ENCODE peak calls at places on chromosome 7, in six cellular contexts. P, E, G, U, R and W are unnamed samples.

GRCh38 chr7:105429746-105430612 is 41.3 kb upstream of the SRPK2 start:
- DNase-seq in G (peak; percentile 72), U (no peak), P (peak; percentile 24), E (peak; percentile 68), R (no peak), W (peak; percentile 40)

GRCh38 chr7:48528689-48529088 is 357.4 kb downstream of the ABCA13 start:
- DNase-seq in G (no peak), E (no peak), P (no peak), R (no peak), U (no peak), W (no peak)

GRCh38 chr7:87452279-87452678 is 23.2 kb downstream of the ABCB4 start:
- DNase-seq in P (no peak), U (no peak), E (no peak), R (no peak), G (no peak), W (no peak)

GRCh38 chr7:85622059-85622458 is 435.2 kb upstream of the SEMA3D start:
- DNase-seq in P (no peak), E (no peak), G (no peak), R (no peak), U (no peak), W (no peak)

GRCh38 chr7:95473276-95473985 is 12.3 kb upstream of the ASB4 start:
- DNase-seq in R (no peak), G (no peak), E (no peak), U (no peak), P (no peak), W (no peak)

GRCh38 chr7:84123903-84124573 is 70.6 kb downstream of the SEMA3A start:
- DNase-seq in E (no peak), G (peak; percentile 21), R (no peak), P (peak; percentile 85), U (no peak), W (peak; percentile 15)

GRCh38 chr7:97555845-97556431 is 175.9 kb upstream of the TAC1 start:
- DNase-seq in R (no peak), U (no peak), E (no peak), P (no peak), G (peak; percentile 39), W (no peak)

GRCh38 chr7:102254521-102254920 is 32.1 kb upstream of the SH2B2 start:
- DNase-seq in R (no peak), U (no peak), E (no peak), P (no peak), G (no peak), W (no peak)

GRCh38 chr7:4739528-4739992 is 35.9 kb upstream of the AP5Z1 start:
- DNase-seq in U (no peak), G (no peak), E (peak; percentile 38), P (peak; percentile 62), R (no peak), W (no peak)

GRCh38 chr7:105244594-105244993 is 144.1 kb downstream of the SRPK2 start:
- DNase-seq in U (peak; percentile 43), R (peak; percentile 53), E (no peak), P (no peak), G (no peak), W (no peak)

GRCh38 chr7:117164578-117164977 is 158.3 kb downstream of the WNT2 start:
- DNase-seq in P (peak; percentile 87), G (peak; percentile 79), U (no peak), E (no peak), R (no peak), W (no peak)

GRCh38 chr7:15674586-15674985 is 11.9 kb downstream of the MEOX2 start:
- DNase-seq in E (no peak), P (no peak), R (no peak), U (no peak), G (no peak), W (no peak)

GRCh38 chr7:20351901-20352300 is 21.2 kb downstream of the ITGB8 start:
- DNase-seq in P (peak; percentile 79), G (peak; percentile 86), E (no peak), R (no peak), U (no peak), W (no peak)
- H3K27ac ChIP-seq in P (no peak overlapping the region), G (peak overlapping the region; percentile 95), E (no peak overlapping the region), R (no peak overlapping the region), U (no peak overlapping the region), W (peak overlapping the region; percentile 98)

GRCh38 chr7:65554-65953 is 126.8 kb upstream of the FAM20C start:
- DNase-seq in E (no peak), P (peak; percentile 76), U (peak; percentile 4), G (no peak), R (no peak), W (no peak)

GRCh38 chr7:64098-64521 is 128.3 kb upstream of the FAM20C start:
- DNase-seq in G (peak; percentile 71), R (peak; percentile 65), E (peak; percentile 52), P (peak; percentile 61), U (peak; percentile 53), W (peak; percentile 10)

GRCh38 chr7:63521-64021 is 128.8 kb upstream of the FAM20C start:
- DNase-seq in U (peak; percentile 47), P (no peak), E (no peak), R (peak; percentile 37), G (no peak), W (no peak)

GRCh38 chr7:66296-66695 is 126.1 kb upstream of the FAM20C start:
- DNase-seq in P (no peak), G (no peak), U (peak; percentile 21), E (no peak), R (no peak), W (no peak)

GRCh38 chr7:64799-65430 is 127.5 kb upstream of the FAM20C start:
- DNase-seq in P (no peak), U (peak; percentile 25), E (no peak), R (no peak), G (peak; percentile 8), W (no peak)
- H3K4me1 ChIP-seq in P (no peaks in the 10 kb centered on the region), U (peaks cover 6% of the 10 kb centered on the region), E (no peaks in the 10 kb centered on the region), R (peaks cover 18% of the 10 kb centered on the region), G (peaks cover 20% of the 10 kb centered on the region), W (no peaks in the 10 kb centered on the region)

GRCh38 chr7:131625817-131626372 is 69.5 kb upstream of the PODXL start:
- DNase-seq in R (peak; percentile 64), E (no peak), U (no peak), G (peak; percentile 93), P (peak; percentile 83), W (peak; percentile 69)
- H3K27ac ChIP-seq in R (peak overlapping the region; percentile 85), E (no peak overlapping the region), U (peak overlapping the region; percentile 61), G (peak overlapping the region; percentile 86), P (no peak overlapping the region), W (peak overlapping the region; percentile 58)

GRCh38 chr7:33909312-33909711 is 4.0 kb downstream of the BMPER start:
- DNase-seq in R (no peak), E (no peak), P (no peak), G (peak; percentile 14), U (no peak), W (no peak)

GRCh38 chr7:33907625-33908024 is 2.3 kb downstream of the BMPER start:
- DNase-seq in E (no peak), G (no peak), U (no peak), R (no peak), P (no peak), W (no peak)

GRCh38 chr7:33906697-33907096 is 1.4 kb downstream of the BMPER start:
- DNase-seq in R (no peak), E (no peak), G (no peak), P (no peak), U (no peak), W (no peak)

GRCh38 chr7:33910756-33911155 is 5.4 kb downstream of the BMPER start:
- DNase-seq in G (no peak), E (no peak), P (no peak), U (no peak), R (no peak), W (no peak)

GRCh38 chr7:33909755-33910154 is 4.4 kb downstream of the BMPER start:
- DNase-seq in P (peak; percentile 86), E (no peak), R (no peak), G (no peak), U (no peak), W (no peak)
- H3K4me1 ChIP-seq in P (peaks cover 5% of the 10 kb centered on the region), E (peaks cover 10% of the 10 kb centered on the region), R (peaks cover 10% of the 10 kb centered on the region), G (no peaks in the 10 kb centered on the region), U (peaks cover 3% of the 10 kb centered on the region), W (peaks cover 4% of the 10 kb centered on the region)

GRCh38 chr7:130899071-130899451 is 165.1 kb upstream of the KLF14 start:
- DNase-seq in E (no peak), G (peak; percentile 14), R (no peak), P (no peak), U (no peak), W (no peak)
- H3K27ac ChIP-seq in E (peak overlapping the region; percentile 85), G (peak overlapping the region; percentile 92), R (peak overlapping the region; percentile 84), P (peak overlapping the region; percentile 6), U (peak overlapping the region; percentile 48), W (no peak overlapping the region)

GRCh38 chr7:17407229-17407628 is 108.8 kb downstream of the AHR start:
- DNase-seq in U (no peak), E (no peak), G (no peak), P (no peak), R (no peak), W (no peak)
- H3K4me1 ChIP-seq in U (peaks cover 28% of the 10 kb centered on the region), E (no peaks in the 10 kb centered on the region), G (peaks cover 50% of the 10 kb centered on the region), P (peaks cover 8% of the 10 kb centered on the region), R (peaks cover under 1% of the 10 kb centered on the region), W (peaks cover 5% of the 10 kb centered on the region)

GRCh38 chr7:18420176-18420575 is 75.4 kb upstream of the HDAC9 start:
- DNase-seq in R (no peak), G (no peak), P (no peak), E (no peak), U (no peak), W (no peak)

GRCh38 chr7:18413447-18413846 is 82.1 kb upstream of the HDAC9 start:
- DNase-seq in E (no peak), U (no peak), R (no peak), P (no peak), G (no peak), W (no peak)

GRCh38 chr7:18420758-18421157 is 74.8 kb upstream of the HDAC9 start:
- DNase-seq in U (no peak), G (no peak), E (no peak), R (no peak), P (peak; percentile 39), W (peak; percentile 58)

GRCh38 chr7:18416988-18417387 is 78.6 kb upstream of the HDAC9 start:
- DNase-seq in R (no peak), U (no peak), P (no peak), E (no peak), G (no peak), W (no peak)

GRCh38 chr7:18414885-18415284 is 80.7 kb upstream of the HDAC9 start:
- DNase-seq in G (no peak), P (no peak), E (no peak), U (no peak), R (no peak), W (no peak)
- H3K27ac ChIP-seq in G (no peak overlapping the region), P (no peak overlapping the region), E (no peak overlapping the region), U (no peak overlapping the region), R (no peak overlapping the region), W (no peak overlapping the region)